ENCODE peak calls at places on chromosomes 5 and 9, in nine cellular contexts. Z, I, Y, N, M, T, H, W and J are unnamed samples. For H3K9me3, the result is how much of the 10 kb centered on the place peaks cover.

GRCh38 chr5:133200256-133200655 is 148.4 kb downstream of the HSPA4 start:
- DNase-seq in Z (no peak), I (no peak), Y (no peak), N (no peak), M (no peak), T (no peak), H (no peak), W (no peak), J (no peak)

GRCh38 chr9:36796671-36797419 is 224.2 kb downstream of the MELK start:
- DNase-seq in Z (no peak), I (no peak), Y (no peak), N (no peak), M (no peak), T (no peak), H (no peak), W (no peak), J (no peak)

GRCh38 chr9:36676823-36677521 is 104.3 kb downstream of the MELK start:
- DNase-seq in Z (no peak), I (no peak), Y (no peak), N (no peak), M (no peak), T (no peak), H (no peak), W (no peak), J (no peak)

GRCh38 chr5:32794086-32794485 is 83.0 kb downstream of the NPR3 start:
- DNase-seq in Z (no peak), I (no peak), Y (no peak), N (no peak), M (no peak), T (no peak), H (no peak), W (peak), J (no peak)

GRCh38 chr5:111676926-111677415 is 80.0 kb downstream of the NREP start:
- DNase-seq in Z (no peak), I (no peak), Y (no peak), N (no peak), M (no peak), T (no peak), H (no peak), W (no peak), J (no peak)

GRCh38 chr5:130213607-130214006 is 309.3 kb downstream of the CHSY3 start:
- DNase-seq in Z (no peak), I (no peak), Y (no peak), N (no peak), M (no peak), T (no peak), H (no peak), W (peak), J (no peak)

GRCh38 chr5:90941002-90941720 is 382.6 kb downstream of the ADGRV1 start:
- DNase-seq in Z (no peak), I (no peak), Y (no peak), N (no peak), M (no peak), T (no peak), H (no peak), W (no peak), J (no peak)

GRCh38 chr9:133889498-133890301 is 102.4 kb downstream of the VAV2 start:
- DNase-seq in Z (no peak), I (no peak), Y (no peak), N (no peak), M (no peak), T (no peak), H (no peak), W (no peak), J (no peak)

GRCh38 chr5:39192449-39193160 is 26.8 kb downstream of the FYB1 start:
- DNase-seq in Z (no peak), I (no peak), Y (no peak), N (no peak), M (no peak), T (no peak), H (no peak), W (no peak), J (no peak)

GRCh38 chr9:89440548-89440947 is 57.4 kb downstream of the SEMA4D start:
- DNase-seq in Z (no peak), I (no peak), Y (peak), N (peak), M (peak), T (peak), H (peak), W (no peak), J (no peak)

GRCh38 chr9:20815923-20816703 is 132.1 kb downstream of the FOCAD start:
- DNase-seq in Z (no peak), I (no peak), Y (no peak), N (no peak), M (no peak), T (no peak), H (no peak), W (no peak), J (no peak)

GRCh38 chr5:98705841-98706240 is 67.6 kb upstream of the RGMB start:
- DNase-seq in Z (no peak), I (no peak), Y (no peak), N (no peak), M (no peak), T (no peak), H (no peak), W (no peak), J (no peak)
- H3K9me3 ChIP-seq in Z (under half), I (under half), Y (under half), N (under half), M (under half), T (under half), H (under half), W (under half), J (under half)

GRCh38 chr5:1285883-1286291 is 9.0 kb downstream of the TERT start:
- DNase-seq in Z (peak), I (no peak), Y (peak), N (no peak), M (no peak), T (no peak), H (no peak), W (no peak), J (no peak)
- H3K9me3 ChIP-seq in Z (under half), I (under half), Y (under half), N (under half), M (under half), T (under half), H (under half), W (under half), J (under half)

GRCh38 chr5:23035555-23036090 is 182.5 kb upstream of the CDH12 start:
- DNase-seq in Z (no peak), I (no peak), Y (no peak), N (no peak), M (no peak), T (no peak), H (no peak), W (no peak), J (no peak)

GRCh38 chr5:23028445-23028844 is 175.3 kb upstream of the CDH12 start:
- DNase-seq in Z (no peak), I (no peak), Y (no peak), N (no peak), M (no peak), T (no peak), H (no peak), W (no peak), J (no peak)

GRCh38 chr5:23029296-23029695 is 176.2 kb upstream of the CDH12 start:
- DNase-seq in Z (no peak), I (no peak), Y (no peak), N (no peak), M (no peak), T (no peak), H (no peak), W (no peak), J (no peak)

DNA sequence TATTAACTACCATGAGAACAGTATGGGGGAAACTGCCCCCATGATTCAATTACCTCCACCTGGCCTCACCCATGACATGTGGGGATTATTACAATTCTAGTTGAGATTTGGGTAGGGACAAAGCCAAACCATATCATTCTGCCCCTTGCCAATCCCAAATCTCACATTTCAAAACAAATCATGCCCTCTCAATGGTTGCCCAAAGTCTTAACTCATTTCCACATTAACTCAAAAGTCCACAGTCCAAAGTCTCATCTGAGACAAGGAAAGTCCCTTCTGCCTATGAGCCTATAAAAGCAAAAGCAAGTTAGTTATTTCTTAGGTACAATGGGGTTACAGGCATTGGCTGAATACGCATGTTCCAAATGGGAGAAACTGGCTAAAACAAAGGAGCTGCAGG is 180.7 kb upstream of the CDH12 start:
- DNase-seq in Z (no peak), I (no peak), Y (no peak), N (no peak), M (no peak), T (no peak), H (no peak), W (no peak), J (no peak)
- H3K9me3 ChIP-seq in Z (under half), I (under half), Y (under half), N (under half), M (under half), T (under half), H (under half), W (under half), J (under half)

GRCh38 chr5:179111267-179112207 is 51.4 kb downstream of the ZNF354C start:
- DNase-seq in Z (no peak), I (no peak), Y (peak), N (peak), M (no peak), T (no peak), H (no peak), W (no peak), J (no peak)

GRCh38 chr5:179113945-179114641 is 53.9 kb downstream of the ZNF354C start:
- DNase-seq in Z (no peak), I (no peak), Y (peak), N (peak), M (no peak), T (no peak), H (no peak), W (no peak), J (no peak)

GRCh38 chr5:179114756-179115155 is 54.6 kb downstream of the ZNF354C start:
- DNase-seq in Z (no peak), I (no peak), Y (peak), N (peak), M (no peak), T (no peak), H (no peak), W (no peak), J (no peak)

GRCh38 chr5:179112469-179113142 is 52.4 kb downstream of the ZNF354C start:
- DNase-seq in Z (no peak), I (no peak), Y (no peak), N (peak), M (no peak), T (no peak), H (no peak), W (no peak), J (no peak)

GRCh38 chr5:179113143-179113530 is 53.0 kb downstream of the ZNF354C start:
- DNase-seq in Z (no peak), I (no peak), Y (no peak), N (no peak), M (no peak), T (no peak), H (no peak), W (no peak), J (no peak)
- H3K9me3 ChIP-seq in Z (under half), I (under half), Y (half or more), N (under half), M (half or more), T (half or more), H (under half), W (under half), J (under half)

DNA sequence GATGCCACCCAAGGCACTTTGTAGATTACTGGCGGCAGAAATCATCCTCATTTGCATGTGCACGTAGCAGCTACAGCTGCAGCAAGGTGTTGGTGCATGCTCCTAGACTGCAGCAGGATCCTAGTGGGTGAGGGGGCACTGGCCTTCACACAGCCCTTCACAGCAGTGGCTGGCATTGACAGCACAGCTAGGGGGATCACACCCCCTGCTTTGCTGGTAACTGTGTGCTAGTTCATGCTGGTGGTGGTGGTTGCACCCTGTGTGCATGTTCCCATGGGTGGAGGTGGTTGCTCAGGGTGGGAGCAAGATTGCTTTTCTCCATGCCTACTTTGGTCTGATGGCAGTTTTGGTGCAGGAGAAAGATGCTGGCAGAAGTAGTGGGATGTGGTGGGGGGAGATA is 1695.1 kb upstream of the CDH6 start:
- DNase-seq in Z (no peak), I (no peak), Y (no peak), N (no peak), M (no peak), T (no peak), H (no peak), W (no peak), J (no peak)
- H3K9me3 ChIP-seq in Z (under half), I (under half), Y (half or more), N (under half), M (under half), T (under half), H (under half), W (under half), J (under half)

GRCh38 chr9:29126783-29127182 is 1553.5 kb upstream of the C9orf72 start:
- DNase-seq in Z (no peak), I (no peak), Y (no peak), N (no peak), M (no peak), T (no peak), H (no peak), W (no peak), J (no peak)

GRCh38 chr9:29129763-29130162 is 1556.5 kb upstream of the C9orf72 start:
- DNase-seq in Z (no peak), I (no peak), Y (no peak), N (no peak), M (no peak), T (no peak), H (no peak), W (no peak), J (no peak)
- H3K9me3 ChIP-seq in Z (under half), I (under half), Y (half or more), N (under half), M (under half), T (under half), H (under half), W (under half), J (under half)